ENCODE peak calls at places on chromosomes 4 and X, in six cellular contexts. H, X, J, L, U and P are unnamed samples.

GRCh38 chrX:154541896-154542722 is 4.5 kb downstream of the G6PD start:
- DNase-seq in H (no peak), X (peak), J (peak), L (no peak), U (no peak), P (peak)

GRCh38 chr4:120636120-120636630 is 286.4 kb downstream of the PRDM5 start:
- DNase-seq in H (no peak), X (no peak), J (peak), L (no peak), U (no peak), P (no peak)

GRCh38 chr4:14916554-14917304 is 85.6 kb upstream of the CPEB2 start:
- DNase-seq in H (peak), X (peak), J (peak), L (no peak), U (no peak), P (peak)

GRCh38 chrX:16882188-16882587 is 12.0 kb upstream of the RBBP7 start:
- DNase-seq in H (no peak), X (peak), J (no peak), L (no peak), U (peak), P (peak)

GRCh38 chr4:177308125-177308524 is 1.5 kb upstream of the NEIL3 start:
- DNase-seq in H (no peak), X (peak), J (peak), L (no peak), U (no peak), P (peak)

GRCh38 chr4:52052475-52052780 is 1.3 kb downstream of the SPATA18 start:
- DNase-seq in H (peak), X (no peak), J (no peak), L (peak), U (no peak), P (no peak)

GRCh38 chrX:81316163-81316562 is 114.3 kb downstream of the SH3BGRL start:
- DNase-seq in H (no peak), X (no peak), J (peak), L (no peak), U (no peak), P (no peak)

GRCh38 chrX:105451426-105451825 is 230.9 kb upstream of the TEX13A start:
- DNase-seq in H (no peak), X (no peak), J (peak), L (no peak), U (no peak), P (peak)

GRCh38 chr4:182533948-182534347 is 290.7 kb downstream of the TENM3 start:
- DNase-seq in H (no peak), X (no peak), J (peak), L (no peak), U (no peak), P (peak)

GRCh38 chrX:24034485-24034884 is 7.5 kb upstream of the KLHL15 start:
- DNase-seq in H (no peak), X (no peak), J (no peak), L (no peak), U (no peak), P (no peak)

GRCh38 chrX:68511255-68511654 is 12.4 kb downstream of the YIPF6 start:
- DNase-seq in H (no peak), X (peak), J (peak), L (peak), U (peak), P (peak)

GRCh38 chr4:81905966-81906365 is 434.3 kb upstream of the RASGEF1B start:
- DNase-seq in H (peak), X (no peak), J (no peak), L (no peak), U (no peak), P (no peak)

GRCh38 chrX:40260123-40260751 is 162.5 kb upstream of the BCOR start:
- DNase-seq in H (no peak), X (peak), J (no peak), L (no peak), U (no peak), P (no peak)

GRCh38 chrX:9940397-9940796 is 26.8 kb upstream of the CLDN34 start:
- DNase-seq in H (no peak), X (no peak), J (peak), L (no peak), U (no peak), P (peak)

GRCh38 chrX:153517421-153517820 is at the start of gene ATP2B3:
- DNase-seq in H (no peak), X (no peak), J (no peak), L (peak), U (peak), P (no peak)

GRCh38 chr4:122733805-122734155 is 1.3 kb downstream of the BBS12 start:
- DNase-seq in H (no peak), X (no peak), J (no peak), L (no peak), U (no peak), P (no peak)

GRCh38 chrX:136166221-136166855 is 19.0 kb downstream of the FHL1 start:
- DNase-seq in H (no peak), X (no peak), J (peak), L (peak), U (peak), P (peak)

GRCh38 chr4:189279188-189279587 is 661.5 kb upstream of the FRG1 start:
- DNase-seq in H (no peak), X (no peak), J (peak), L (no peak), U (no peak), P (peak)

GRCh38 chrX:138287200-138287865 is 424.2 kb downstream of the FGF13 start:
- DNase-seq in H (no peak), X (no peak), J (no peak), L (no peak), U (no peak), P (no peak)

GRCh38 chr4:182206916-182207315 is 36.3 kb upstream of the TENM3 start:
- DNase-seq in H (no peak), X (no peak), J (peak), L (no peak), U (peak), P (no peak)

GRCh38 chrX:108165349-108166111 is 74.0 kb downstream of the ATG4A start:
- DNase-seq in H (no peak), X (peak), J (peak), L (peak), U (peak), P (peak)

GRCh38 chrX:110180928-110181310 is 137.0 kb downstream of the AMMECR1 start:
- DNase-seq in H (no peak), X (no peak), J (peak), L (no peak), U (no peak), P (peak)

GRCh38 chr4:118942465-118942864 is 53.8 kb downstream of the SYNPO2 start:
- DNase-seq in H (no peak), X (no peak), J (peak), L (no peak), U (no peak), P (peak)

GRCh38 chr4:19947349-19947748 is 304.4 kb upstream of the SLIT2 start:
- DNase-seq in H (no peak), X (no peak), J (peak), L (no peak), U (no peak), P (peak)

GRCh38 chrX:9738146-9738545 is 27.5 kb downstream of the GPR143 start:
- DNase-seq in H (no peak), X (no peak), J (no peak), L (no peak), U (no peak), P (no peak)

GRCh38 chr4:5787311-5787710 is 76.3 kb downstream of the EVC start:
- DNase-seq in H (no peak), X (no peak), J (no peak), L (no peak), U (no peak), P (no peak)

GRCh38 chrX:96564595-96564994 is 120.0 kb upstream of the DIAPH2 start:
- DNase-seq in H (no peak), X (peak), J (peak), L (no peak), U (no peak), P (no peak)

GRCh38 chrX:46587158-46587557 is 13.6 kb downstream of the CHST7 start:
- DNase-seq in H (no peak), X (no peak), J (peak), L (no peak), U (no peak), P (no peak)

GRCh38 chrX:27680726-27681125 is 90.6 kb downstream of the DCAF8L2 start:
- DNase-seq in H (no peak), X (no peak), J (peak), L (no peak), U (no peak), P (peak)

GRCh38 chr4:56603297-56603696 is 77.8 kb downstream of the HOPX start:
- DNase-seq in H (no peak), X (no peak), J (no peak), L (no peak), U (no peak), P (no peak)

GRCh38 chr4:4761128-4761991 is 98.1 kb upstream of the MSX1 start:
- DNase-seq in H (no peak), X (no peak), J (peak), L (peak), U (peak), P (no peak)

GRCh38 chr4:39719804-39720580 is 22.1 kb downstream of the UBE2K start:
- DNase-seq in H (no peak), X (no peak), J (no peak), L (no peak), U (no peak), P (no peak)

GRCh38 chr4:174591243-174592021 is 69.1 kb upstream of the HPGD start:
- DNase-seq in H (no peak), X (no peak), J (no peak), L (no peak), U (no peak), P (no peak)

GRCh38 chr4:125316391-125316780 is 1.6 kb downstream of the FAT4 start:
- DNase-seq in H (no peak), X (peak), J (no peak), L (peak), U (peak), P (no peak)

GRCh38 chrX:53188763-53189162 is 36.2 kb downstream of the KDM5C start:
- DNase-seq in H (peak), X (no peak), J (peak), L (no peak), U (no peak), P (peak)

GRCh38 chrX:51851507-51852085 is 41.8 kb upstream of the MAGED1 start:
- DNase-seq in H (no peak), X (no peak), J (no peak), L (no peak), U (no peak), P (no peak)

GRCh38 chr4:150261571-150261970 is 183.3 kb downstream of the DCLK2 start:
- DNase-seq in H (no peak), X (no peak), J (peak), L (no peak), U (no peak), P (no peak)

GRCh38 chrX:40082447-40083119 is 15.2 kb downstream of the BCOR start:
- DNase-seq in H (no peak), X (peak), J (no peak), L (no peak), U (no peak), P (no peak)

GRCh38 chr4:139817657-139818452 is 152.2 kb downstream of the MGST2 start:
- DNase-seq in H (no peak), X (no peak), J (no peak), L (no peak), U (no peak), P (no peak)

GRCh38 chr4:139819082-139819481 is 153.5 kb downstream of the MGST2 start:
- DNase-seq in H (no peak), X (no peak), J (no peak), L (no peak), U (no peak), P (no peak)

GRCh38 chr4:139816856-139817255 is 151.2 kb downstream of the MGST2 start:
- DNase-seq in H (no peak), X (no peak), J (no peak), L (no peak), U (no peak), P (no peak)

GRCh38 chr4:139814285-139815015 is 148.8 kb downstream of the MGST2 start:
- DNase-seq in H (no peak), X (peak), J (peak), L (no peak), U (no peak), P (no peak)

DNA sequence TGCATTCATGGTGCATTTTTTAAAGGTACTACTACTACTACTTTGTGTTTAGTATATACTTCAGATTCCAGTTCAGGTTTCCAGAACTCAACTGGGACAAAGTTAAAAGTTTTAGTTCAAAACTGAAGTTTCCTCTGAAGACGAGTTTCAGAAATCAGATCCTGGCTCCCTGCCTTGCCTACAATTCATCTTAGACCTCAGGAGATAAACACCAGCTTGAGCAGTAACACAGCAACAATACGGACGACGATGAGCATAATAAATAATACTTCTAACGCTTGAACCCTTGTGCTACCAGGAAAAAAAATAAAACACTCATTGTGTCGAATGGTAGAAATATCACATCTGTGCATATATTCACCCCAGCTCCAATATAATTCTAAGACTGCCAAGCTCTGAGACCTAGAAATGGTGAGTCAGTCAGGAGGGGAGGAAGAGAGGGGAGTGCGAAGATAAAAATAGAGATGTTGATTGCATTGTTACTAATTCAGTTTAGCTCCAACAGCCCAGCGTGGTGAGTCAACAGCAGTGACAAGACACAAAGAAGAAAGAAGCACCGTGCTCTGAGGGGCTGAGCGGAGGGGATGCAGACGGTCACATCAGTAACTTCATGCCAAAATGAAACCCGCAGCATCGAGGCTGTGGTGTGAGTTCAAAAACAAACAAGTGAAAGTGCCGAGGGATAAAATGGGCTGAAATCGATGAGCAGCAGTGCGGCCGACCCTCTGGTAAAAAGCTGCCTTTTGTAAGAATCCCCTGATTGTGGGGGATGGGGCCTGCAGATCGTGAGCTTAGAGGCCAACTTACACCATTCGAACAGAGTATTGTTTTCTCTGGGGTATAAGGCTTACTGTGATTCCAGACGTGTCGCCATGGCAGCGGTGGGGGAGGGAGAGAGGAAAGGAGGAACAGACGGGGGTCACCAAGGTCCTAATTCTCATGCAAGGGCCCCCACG is 150.3 kb downstream of the MGST2 start:
- DNase-seq in H (no peak), X (peak), J (peak), L (peak), U (peak), P (peak)
- H3K4me3 ChIP-seq in H (no peak), X (peak), J (peak), L (peak), U (peak), P (peak)

DNA sequence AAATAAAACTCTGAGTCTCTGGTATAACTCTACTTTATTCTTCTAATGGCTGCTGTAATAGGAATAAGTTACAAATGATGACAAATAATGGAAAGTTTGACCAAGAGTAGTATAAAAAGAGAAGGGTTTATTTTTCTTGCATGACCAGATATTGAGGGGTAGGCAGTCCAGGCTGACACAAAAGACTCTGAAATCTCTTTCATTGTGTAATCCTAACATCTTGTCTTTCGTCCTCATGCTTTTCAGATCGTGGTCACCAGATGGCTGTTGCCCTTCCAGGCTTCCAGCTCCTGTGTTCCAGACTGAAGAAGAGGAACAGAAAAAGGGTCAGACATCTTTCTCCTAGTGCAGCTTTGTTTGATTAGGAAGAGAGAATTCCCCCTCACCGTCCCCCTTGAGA is 176.9 kb upstream of the GK2 start:
- DNase-seq in H (no peak), X (no peak), J (no peak), L (no peak), U (no peak), P (no peak)
- TF ChIP-seq CTCF in H (no peak), X (no peak), J (no peak), L (no peak), U (no peak), P (no peak)

DNA sequence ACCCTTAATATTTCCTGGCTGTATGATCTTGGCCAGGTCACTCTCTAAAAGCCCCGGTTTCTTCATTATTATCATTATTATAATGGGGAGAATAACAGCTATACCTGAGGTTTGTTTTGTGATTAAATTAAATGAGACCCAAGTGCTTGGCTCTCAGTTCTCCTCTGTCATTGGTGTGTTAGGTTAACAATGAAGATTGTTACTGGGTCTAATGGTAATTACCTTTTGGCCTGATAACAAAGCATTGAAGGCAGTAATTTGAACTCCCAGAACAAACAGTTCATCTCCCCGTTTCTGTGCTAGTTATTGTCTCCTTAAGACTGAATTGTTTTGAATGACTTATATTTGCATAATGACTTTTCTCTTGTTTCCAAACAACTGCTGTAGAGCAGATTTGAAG is 6.8 kb upstream of the ANAPC4 start:
- DNase-seq in H (no peak), X (no peak), J (no peak), L (peak), U (peak), P (no peak)
- H3K4me3 ChIP-seq in H (no peak), X (no peak), J (no peak), L (no peak), U (no peak), P (no peak)

DNA sequence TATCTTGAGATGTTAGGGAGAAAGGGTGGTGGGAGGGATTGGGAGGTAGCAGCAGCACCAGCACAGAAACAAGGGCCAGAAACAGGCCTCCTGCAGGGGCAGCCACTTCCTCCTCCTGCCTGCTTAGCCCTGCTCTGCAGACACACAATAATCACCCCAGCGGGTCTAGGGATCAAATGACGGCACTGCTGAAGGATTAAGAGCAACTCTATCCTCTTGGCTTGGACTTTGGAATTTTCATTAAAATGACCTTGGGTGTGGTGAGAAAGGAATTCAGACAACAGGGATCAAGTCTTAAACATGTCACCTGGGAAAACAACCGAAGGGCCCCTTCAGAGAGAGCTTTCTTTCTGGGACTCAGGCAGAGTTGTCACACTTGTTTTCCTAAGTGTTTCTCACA is 353.4 kb downstream of the SPRY1 start:
- DNase-seq in H (no peak), X (no peak), J (no peak), L (peak), U (peak), P (no peak)
- TF ChIP-seq CTCF in H (no peak), X (no peak), J (no peak), L (no peak), U (no peak), P (no peak)

DNA sequence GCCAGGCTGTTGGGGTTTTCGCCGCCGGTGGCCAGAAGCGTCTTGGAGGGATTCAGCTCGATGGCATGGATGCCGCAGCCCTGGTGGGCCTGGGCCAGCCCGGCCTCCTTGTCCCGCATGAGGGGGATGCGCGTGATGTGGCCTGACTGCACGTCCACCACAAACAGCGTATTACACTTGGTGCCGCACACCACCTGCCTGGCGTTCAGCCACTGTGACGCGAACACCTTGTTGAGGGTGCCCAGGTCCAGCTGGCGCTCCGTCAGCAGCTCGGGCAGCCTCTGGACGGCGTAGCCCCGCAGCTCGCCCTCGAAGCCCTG is 728 bp downstream of the DCAF12L2 start:
- DNase-seq in H (no peak), X (no peak), J (no peak), L (no peak), U (no peak), P (no peak)
- H3K4me3 ChIP-seq in H (no peak), X (no peak), J (no peak), L (peak), U (peak), P (no peak)